ENCODE peak calls at places on chromosomes 16 and 17, in seven cellular contexts. I is HepG2, P is HCT116, Y is K562, Q is SK-N-SH, M is H1, R is GM12878. U is an unnamed sample.

GRCh38 chr16:80875616-80876015 is 71.2 kb upstream of the CDYL2 start:
- DNase-seq in I (no peak), P (no peak), Y (no peak), Q (no peak), M (no peak), R (no peak), U (no peak)

GRCh38 chr17:39675390-39676082 is 7.3 kb downstream of the PNMT start:
- DNase-seq in I (no peak), P (no peak), Y (no peak), Q (no peak), M (no peak), R (no peak), U (peak; percentile 53)

GRCh38 chr16:54654429-54654828 is 276.2 kb upstream of the IRX5 start:
- DNase-seq in I (no peak), P (no peak), Y (no peak), Q (no peak), M (no peak), R (no peak), U (no peak)

GRCh38 chr16:87744750-87745514 is 20.9 kb downstream of the KLHDC4 start:
- DNase-seq in I (no peak), P (no peak), Y (no peak), Q (no peak), M (no peak), R (no peak), U (no peak)

GRCh38 chr17:76497979-76498885 is 3.0 kb downstream of the RHBDF2 start:
- DNase-seq in I (peak; percentile 55), P (no peak), Y (no peak), Q (peak; percentile 96), M (peak; percentile 59), R (no peak), U (peak; percentile 73)

GRCh38 chr17:66580178-66580577 is 254.7 kb upstream of the CACNG5 start:
- DNase-seq in I (peak; percentile 40), P (no peak), Y (no peak), Q (no peak), M (no peak), R (no peak), U (no peak)

GRCh38 chr17:50943575-50943933 is 77.4 kb upstream of the TOB1 start:
- DNase-seq in I (no peak), P (no peak), Y (no peak), Q (peak; percentile 78), M (no peak), R (no peak), U (no peak)

GRCh38 chr17:57995076-57995956 is 7.3 kb upstream of the VEZF1 start:
- DNase-seq in I (peak; percentile 87), P (peak; percentile 80), Y (peak; percentile 50), Q (peak; percentile 79), M (no peak), R (no peak), U (peak; percentile 76)

GRCh38 chr16:50781043-50781442 is 39.2 kb downstream of the CYLD start:
- DNase-seq in I (no peak), P (no peak), Y (no peak), Q (no peak), M (no peak), R (no peak), U (no peak)

GRCh38 chr17:28613916-28614315 is at the start of gene RSKR:
- DNase-seq in I (no peak), P (no peak), Y (no peak), Q (no peak), M (no peak), R (no peak), U (no peak)

GRCh38 chr16:58299757-58300349 is 5.0 kb upstream of the PRSS54 start:
- DNase-seq in I (peak; percentile 26), P (peak; percentile 13), Y (peak; percentile 48), Q (no peak), M (peak; percentile 69), R (no peak), U (peak; percentile 39)

GRCh38 chr17:7191069-7191468 is 11.9 kb upstream of the ASGR1 start:
- DNase-seq in I (no peak), P (no peak), Y (no peak), Q (no peak), M (no peak), R (no peak), U (no peak)

GRCh38 chr16:85210423-85211169 is 98.3 kb upstream of the CIBAR2 start:
- DNase-seq in I (no peak), P (no peak), Y (no peak), Q (no peak), M (no peak), R (no peak), U (no peak)

GRCh38 chr16:3503513-3503912 is 2.7 kb downstream of the CLUAP1 start:
- DNase-seq in I (no peak), P (no peak), Y (no peak), Q (no peak), M (no peak), R (no peak), U (no peak)

GRCh38 chr17:2842464-2842863 is 46.2 kb downstream of the RAP1GAP2 start:
- DNase-seq in I (no peak), P (no peak), Y (no peak), Q (no peak), M (no peak), R (no peak), U (no peak)

GRCh38 chr16:67843343-67843765 is 1.2 kb downstream of the THAP11 start:
- DNase-seq in I (no peak), P (no peak), Y (no peak), Q (no peak), M (no peak), R (no peak), U (no peak)

DNA sequence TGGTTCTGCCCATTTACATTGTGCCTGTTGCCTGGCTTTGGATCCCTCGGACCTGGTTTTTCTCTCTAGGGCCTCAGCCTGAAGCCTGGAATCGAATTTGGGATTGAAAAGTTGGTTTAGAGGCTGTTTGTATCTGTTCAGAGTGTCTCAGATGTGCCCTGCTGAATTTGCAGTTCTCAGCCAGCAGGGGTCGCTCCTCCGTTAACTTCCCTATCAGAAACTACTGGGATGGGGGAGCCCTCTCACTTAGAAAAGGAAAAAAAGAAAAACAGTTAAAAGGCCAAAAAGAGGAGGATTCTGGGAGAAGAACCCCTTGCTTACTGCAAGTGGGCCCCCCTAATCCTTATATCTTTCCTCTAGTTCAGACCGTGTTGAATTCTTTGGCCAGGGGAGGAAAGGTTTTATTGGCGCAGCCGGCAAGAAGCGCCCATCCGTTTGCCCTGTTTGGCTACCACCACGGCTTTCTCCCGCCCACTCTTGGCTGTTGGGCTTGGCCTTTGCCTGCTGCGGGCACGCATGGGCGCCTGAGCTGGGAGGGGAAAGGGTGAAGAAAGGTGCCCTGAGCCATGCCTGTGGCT is 8.7 kb downstream of the FZD2 start:
- DNase-seq in I (no peak), P (no peak), Y (no peak), Q (no peak), M (no peak), R (no peak), U (no peak)
- TF ChIP-seq JUND in I (no peak), P (no peak), Y (no peak), Q (no peak), M (no peak), R (no peak), U (no peak)

DNA sequence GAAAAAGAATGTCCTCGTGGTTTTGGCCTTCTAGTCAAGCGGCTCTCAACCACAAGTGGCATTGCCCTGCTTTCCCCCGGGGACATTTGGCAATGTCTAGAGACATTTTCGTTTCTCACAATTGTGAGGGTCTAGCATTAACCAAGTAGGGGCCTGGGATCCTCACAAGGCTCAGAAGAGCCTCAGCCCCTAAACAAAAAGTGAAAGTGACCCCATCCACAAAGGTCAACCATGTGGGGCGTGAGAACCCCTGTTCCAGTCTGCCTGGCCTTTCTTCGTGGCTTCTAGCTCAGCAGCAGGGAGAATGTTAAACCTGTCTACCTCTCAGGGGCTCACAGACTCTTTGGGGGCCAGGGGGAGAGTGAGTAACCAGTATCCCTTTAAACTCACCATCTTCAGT is 4.8 kb upstream of the RPL38 start:
- DNase-seq in I (no peak), P (no peak), Y (no peak), Q (no peak), M (no peak), R (no peak), U (no peak)
- TF ChIP-seq JUND in I (no peak), P (no peak), Y (no peak), Q (no peak), M (no peak), R (no peak), U (no peak)

DNA sequence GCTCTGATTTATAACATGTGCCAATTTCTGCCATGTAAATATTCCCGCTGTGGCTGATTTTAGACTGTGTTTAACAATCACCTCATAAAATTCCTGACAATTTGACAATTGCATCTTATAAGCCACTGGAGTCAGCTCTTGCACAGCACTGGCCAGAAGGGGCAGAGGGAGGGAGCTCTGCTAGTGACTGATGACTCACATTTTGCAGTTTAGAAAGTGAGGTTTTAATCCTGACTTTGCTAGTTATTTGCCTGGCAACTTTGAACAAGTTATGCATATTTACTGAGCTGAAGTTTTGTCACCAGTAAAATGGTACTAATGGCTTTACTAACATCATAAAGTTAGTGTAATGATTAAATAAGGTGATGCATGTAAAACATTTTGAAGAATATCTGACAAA is 452.3 kb downstream of the CNTNAP4 start:
- DNase-seq in I (no peak), P (no peak), Y (no peak), Q (no peak), M (no peak), R (no peak), U (no peak)
- TF ChIP-seq JUND in I (no peak), P (no peak), Y (no peak), Q (no peak), M (no peak), R (no peak), U (no peak)

GRCh38 chr16:88856122-88856827 is 472 bp downstream of the GALNS start:
- DNase-seq in I (no peak), P (no peak), Y (peak; percentile 89), Q (no peak), M (peak; percentile 72), R (no peak), U (no peak)
- TF ChIP-seq JUND in I (no peak), P (no peak), Y (no peak), Q (no peak), M (no peak), R (no peak), U (no peak)

GRCh38 chr17:15133826-15134225 is 131.3 kb downstream of the PMP22 start:
- DNase-seq in I (no peak), P (no peak), Y (peak; percentile 6), Q (no peak), M (no peak), R (no peak), U (no peak)
- TF ChIP-seq JUND in I (no peak), P (no peak), Y (no peak), Q (no peak), M (no peak), R (no peak), U (no peak)

DNA sequence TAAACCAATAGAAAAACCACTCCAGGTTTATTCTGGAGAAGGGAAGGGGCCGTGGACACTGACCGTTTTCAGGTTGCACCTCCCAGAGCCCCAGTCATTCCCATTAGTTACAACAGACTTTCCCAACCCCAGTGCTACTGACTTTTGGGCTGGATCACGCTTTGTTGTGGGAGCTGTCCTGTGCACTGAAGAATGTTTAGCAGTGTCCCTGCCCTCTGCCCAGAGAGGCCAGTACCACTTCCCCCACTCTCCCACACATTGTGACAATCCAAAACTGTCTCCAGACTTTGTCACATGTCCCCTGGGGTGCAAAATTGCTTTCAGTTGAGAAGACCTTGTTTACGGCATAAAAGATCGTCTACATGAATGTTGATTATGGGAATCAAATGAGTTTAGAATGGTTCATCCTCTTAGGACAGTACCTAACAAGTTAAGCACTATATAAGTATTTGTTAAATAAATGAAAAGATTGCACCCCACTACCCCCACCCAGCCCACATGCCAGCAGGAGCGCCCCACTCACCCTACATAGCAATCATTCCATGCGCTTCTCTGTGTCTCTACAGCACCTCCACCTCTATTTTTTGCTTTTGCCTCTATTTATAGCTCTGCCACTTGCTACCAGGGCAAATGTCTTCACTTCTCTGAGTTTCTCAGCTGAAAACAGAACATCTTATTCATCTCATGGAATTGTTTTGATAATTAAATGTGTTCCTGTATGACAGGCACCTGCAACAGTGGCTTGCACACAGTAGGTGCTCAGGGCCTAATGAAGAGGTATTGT is 104.9 kb downstream of the AXIN2 start:
- DNase-seq in I (no peak), P (no peak), Y (no peak), Q (no peak), M (no peak), R (no peak), U (no peak)
- TF ChIP-seq JUND in I (no peak), P (no peak), Y (no peak), Q (no peak), M (no peak), R (no peak), U (no peak)